ENCODE peak calls at places on chromosome 2, in four cellular contexts. I, G, O and Z are unnamed samples.
A peak's percentile ranks its signal among the peaks of the same experiment; 100 is the strongest.

GRCh38 chr2:17878222-17879136 is at the start of gene KCNS3:
- DNase-seq in I (peak; percentile 11), G (peak; percentile 23), O (no peak), Z (no peak)

GRCh38 chr2:55949211-55949610 is 25.6 kb upstream of the EFEMP1 start:
- DNase-seq in I (no peak), G (no peak), O (no peak), Z (no peak)

GRCh38 chr2:177265386-177265690 is 811 bp upstream of the NFE2L2 start:
- DNase-seq in I (no peak), G (peak; percentile 55), O (peak; percentile 52), Z (no peak)

GRCh38 chr2:174325373-174325772 is 9.4 kb upstream of the SP9 start:
- DNase-seq in I (no peak), G (no peak), O (no peak), Z (no peak)

GRCh38 chr2:5121677-5122076 is 570.5 kb upstream of the SOX11 start:
- DNase-seq in I (no peak), G (no peak), O (no peak), Z (no peak)

GRCh38 chr2:163505281-163505680 is 230.5 kb downstream of the FIGN start:
- DNase-seq in I (no peak), G (no peak), O (no peak), Z (no peak)

GRCh38 chr2:5020451-5020850 is 671.7 kb upstream of the SOX11 start:
- DNase-seq in I (no peak), G (no peak), O (no peak), Z (no peak)

GRCh38 chr2:40173276-40173675 is 278.6 kb downstream of the SLC8A1 start:
- DNase-seq in I (no peak), G (no peak), O (no peak), Z (no peak)

GRCh38 chr2:120257522-120257921 is 4.9 kb downstream of the RALB start:
- DNase-seq in I (no peak), G (no peak), O (no peak), Z (no peak)

GRCh38 chr2:3465328-3465727 is 54.0 kb downstream of the ADI1 start:
- DNase-seq in I (no peak), G (no peak), O (no peak), Z (no peak)